ENCODE peak calls at places on chromosomes 2 and 18, in ten cellular contexts. C is Calu3; R is nephron progenitor cell; Q is AG04449; V is H9; U is CD8-positive, alpha-beta T cell; J is colonic mucosa; Y is WTC11; W is lower leg skin; O is A549. M is an unnamed sample.

GRCh38 chr2:172102159-172102857 is 392 bp downstream of the DLX2 start:
- DNase-seq in C (peak), O (peak), Q (no peak), W (peak), Y (peak), V (no peak), R (peak), U (peak), J (no peak), M (no peak)

GRCh38 chr2:3186766-3187165 is 190.9 kb downstream of the EIPR1 start:
- DNase-seq in R (no peak), U (no peak), O (no peak), Q (no peak), C (no peak), J (no peak), V (no peak), Y (no peak), W (no peak), M (no peak)

GRCh38 chr2:181285116-181285515 is 172.1 kb upstream of the ITGA4 start:
- DNase-seq in O (no peak), R (no peak), J (no peak), U (no peak), Y (no peak), W (no peak), V (no peak), C (no peak), Q (no peak), M (no peak)

GRCh38 chr2:50687327-50687726 is 344.6 kb downstream of the NRXN1 start:
- DNase-seq in C (no peak), R (no peak), O (no peak), Q (no peak), Y (no peak), V (no peak), U (no peak), W (no peak), J (no peak), M (no peak)

GRCh38 chr2:179106342-179107178 is 56.6 kb upstream of the CCDC141 start:
- DNase-seq in J (peak), O (peak), C (peak), U (no peak), V (no peak), Y (no peak), R (no peak), Q (peak), W (peak), M (no peak)

GRCh38 chr2:43003702-43004101 is 211.3 kb upstream of the HAAO start:
- DNase-seq in C (no peak), W (peak), O (no peak), Y (no peak), R (no peak), Q (no peak), U (no peak), J (no peak), V (no peak), M (no peak)

GRCh38 chr2:236879416-236879963 is 206.2 kb upstream of the COPS8 start:
- DNase-seq in J (peak), C (no peak), V (no peak), Y (no peak), U (no peak), R (no peak), W (peak), O (no peak), Q (no peak), M (no peak)

GRCh38 chr2:58866527-58866926 is 625.4 kb upstream of the FANCL start:
- DNase-seq in Q (no peak), Y (no peak), O (no peak), U (no peak), V (no peak), J (no peak), W (no peak), R (no peak), C (no peak), M (no peak)

GRCh38 chr2:130930740-130931659 is 94.3 kb downstream of the ARHGEF4 start:
- DNase-seq in J (no peak), R (no peak), Q (no peak), W (no peak), U (no peak), O (no peak), V (no peak), C (no peak), Y (no peak), M (no peak)

GRCh38 chr2:2826621-2827020 is 495.5 kb upstream of the MYT1L start:
- DNase-seq in R (no peak), Y (no peak), Q (no peak), U (no peak), C (no peak), O (no peak), V (peak), J (peak), W (peak), M (no peak)

GRCh38 chr2:239190921-239191885 is 209.6 kb downstream of the HDAC4 start:
- DNase-seq in Y (no peak), O (no peak), R (peak), C (no peak), Q (no peak), U (no peak), W (peak), J (no peak), V (peak), M (no peak)

GRCh38 chr2:175036582-175037018 is 31.4 kb upstream of the CHN1 start:
- DNase-seq in W (no peak), O (peak), R (no peak), V (no peak), Q (no peak), J (no peak), Y (no peak), C (no peak), U (no peak), M (no peak)

GRCh38 chr2:202116686-202117085 is 43.6 kb downstream of the KIAA2012 start:
- DNase-seq in C (no peak), U (no peak), O (no peak), J (no peak), W (no peak), Q (no peak), R (no peak), Y (no peak), V (no peak), M (no peak)

GRCh38 chr2:11495844-11496271 is 29.9 kb upstream of the E2F6 start:
- DNase-seq in O (no peak), Q (no peak), Y (peak), C (no peak), U (no peak), W (no peak), R (peak), J (no peak), V (peak), M (no peak)

GRCh38 chr2:220708366-220708765 is 863.7 kb downstream of the EPHA4 start:
- DNase-seq in O (no peak), U (no peak), Y (no peak), Q (no peak), V (no peak), C (no peak), W (no peak), J (no peak), R (no peak), M (no peak)

GRCh38 chr18:34444622-34445021 is 219.9 kb upstream of the NOL4 start:
- DNase-seq in J (no peak), R (no peak), V (no peak), W (no peak), Q (no peak), U (no peak), C (no peak), O (no peak), Y (no peak), M (no peak)

GRCh38 chr2:187986392-187987105 is 305.1 kb upstream of the GULP1 start:
- DNase-seq in Q (no peak), C (no peak), R (no peak), V (no peak), U (no peak), J (no peak), W (no peak), O (no peak), Y (no peak), M (no peak)

GRCh38 chr18:966095-967036 is 61.7 kb downstream of the ADCYAP1 start:
- DNase-seq in Y (no peak), V (no peak), O (no peak), Q (no peak), U (no peak), J (no peak), C (no peak), W (no peak), R (no peak), M (no peak)

GRCh38 chr2:48694143-48694542 is 61.4 kb downstream of the LHCGR start:
- DNase-seq in Q (no peak), O (no peak), Y (no peak), J (no peak), C (no peak), U (no peak), W (no peak), V (no peak), R (no peak), M (no peak)

GRCh38 chr2:24908316-24908937 is 11.6 kb downstream of the ADCY3 start:
- DNase-seq in W (no peak), Y (no peak), Q (no peak), V (no peak), J (no peak), R (no peak), C (no peak), U (no peak), O (no peak), M (no peak)

GRCh38 chr2:111072220-111072871 is 48.4 kb upstream of the BCL2L11 start:
- DNase-seq in J (no peak), U (no peak), Y (no peak), W (no peak), V (no peak), Q (peak), R (no peak), C (no peak), O (no peak), M (no peak)

GRCh38 chr2:227657204-227657845 is 9.3 kb upstream of the SCYGR5 start:
- DNase-seq in C (no peak), W (no peak), U (no peak), O (no peak), Q (no peak), V (no peak), J (no peak), Y (no peak), R (no peak), M (no peak)

GRCh38 chr2:37984589-37984988 is 59.5 kb downstream of the RMDN2 start:
- DNase-seq in C (no peak), Q (no peak), Y (no peak), W (no peak), R (no peak), O (no peak), V (no peak), J (no peak), U (no peak), M (no peak)

GRCh38 chr18:32530947-32531651 is 60.4 kb upstream of the GAREM1 start:
- DNase-seq in V (no peak), R (no peak), W (no peak), Q (no peak), Y (no peak), C (peak), J (peak), U (no peak), O (no peak), M (no peak)

GRCh38 chr2:225399509-225399908 is at the start of gene NYAP2:
- DNase-seq in U (no peak), Q (no peak), V (no peak), O (no peak), W (no peak), Y (no peak), C (no peak), J (no peak), R (no peak), M (no peak)

GRCh38 chr2:72757177-72757775 is 68.6 kb downstream of the EXOC6B start:
- DNase-seq in R (peak), U (no peak), Y (no peak), J (no peak), C (peak), W (no peak), Q (no peak), V (no peak), O (peak), M (peak)

GRCh38 chr2:40348665-40349064 is 103.2 kb downstream of the SLC8A1 start:
- DNase-seq in R (no peak), O (no peak), C (no peak), W (no peak), Q (peak), V (no peak), J (no peak), Y (no peak), U (no peak), M (no peak)

GRCh38 chr2:227870710-227871374 is 589 bp upstream of the DAW1 start:
- DNase-seq in W (no peak), R (no peak), O (peak), C (peak), Y (no peak), J (no peak), U (no peak), Q (peak), V (no peak), M (no peak)

GRCh38 chr2:55875434-55876135 is 48.0 kb downstream of the EFEMP1 start:
- DNase-seq in W (no peak), C (no peak), J (no peak), O (no peak), R (no peak), Q (no peak), Y (no peak), V (no peak), U (no peak), M (no peak)

GRCh38 chr2:108377815-108378630 is at the start of gene SULT1C4:
- DNase-seq in O (no peak), Y (peak), R (peak), V (peak), J (no peak), U (no peak), W (no peak), C (no peak), Q (no peak), M (peak)

GRCh38 chr2:189870396-189871089 is 86.3 kb downstream of the PMS1 start:
- DNase-seq in O (no peak), R (no peak), Y (no peak), W (no peak), Q (no peak), J (no peak), C (no peak), V (no peak), U (no peak), M (no peak)

GRCh38 chr2:107932986-107933385 is 53.3 kb upstream of the SLC5A7 start:
- DNase-seq in Y (no peak), R (no peak), O (no peak), J (no peak), Q (no peak), C (no peak), V (no peak), U (no peak), W (no peak), M (no peak)

GRCh38 chr2:20661028-20661980 is 5.6 kb upstream of the GDF7 start:
- DNase-seq in O (peak), U (peak), Y (peak), Q (peak), J (peak), W (peak), C (peak), V (peak), R (peak), M (peak)

GRCh38 chr2:1653956-1654695 is 90.2 kb downstream of the PXDN start:
- DNase-seq in Y (no peak), U (no peak), J (no peak), C (no peak), V (no peak), W (no peak), O (no peak), Q (peak), R (no peak), M (no peak)

GRCh38 chr18:13137939-13138821 is 80.4 kb upstream of the LDLRAD4 start:
- DNase-seq in Y (no peak), U (peak), C (peak), Q (no peak), O (peak), V (no peak), R (no peak), J (peak), W (no peak), M (no peak)

GRCh38 chr2:193868833-193869232 is 1674.1 kb upstream of the TMEFF2 start:
- DNase-seq in Y (no peak), Q (no peak), C (no peak), W (no peak), R (no peak), O (no peak), U (no peak), V (no peak), J (no peak), M (no peak)

GRCh38 chr2:24538720-24539119 is 47.7 kb downstream of the NCOA1 start:
- DNase-seq in J (no peak), R (no peak), Q (no peak), Y (no peak), W (no peak), C (no peak), V (no peak), U (no peak), O (no peak), M (no peak)

GRCh38 chr2:35973132-35973736 is 382.3 kb upstream of the CRIM1 start:
- DNase-seq in U (no peak), R (no peak), Q (no peak), O (peak), W (no peak), J (no peak), C (peak), Y (peak), V (no peak), M (peak)
- TF ChIP-seq CTCF in U (peak), R (peak), Q (peak), O (peak), W (no peak), J (peak), C (no peak), Y (peak), V (peak), M (peak)

GRCh38 chr2:71277536-71278103 is 50.7 kb upstream of the PAIP2B start:
- DNase-seq in O (peak), C (peak), Y (peak), J (peak), W (no peak), U (no peak), R (peak), Q (no peak), V (peak), M (peak)

GRCh38 chr2:71276311-71277158 is 49.6 kb upstream of the PAIP2B start:
- DNase-seq in R (peak), V (peak), J (peak), Q (no peak), U (peak), Y (peak), C (peak), O (peak), W (peak), M (peak)

GRCh38 chr2:71277159-71277498 is 50.2 kb upstream of the PAIP2B start:
- DNase-seq in C (no peak), J (no peak), V (no peak), O (no peak), Q (no peak), W (no peak), Y (no peak), U (no peak), R (no peak), M (no peak)

GRCh38 chr2:71275939-71276310 is 49.0 kb upstream of the PAIP2B start:
- DNase-seq in O (no peak), Q (no peak), U (no peak), V (no peak), R (no peak), Y (no peak), J (no peak), W (no peak), C (no peak), M (no peak)
- TF ChIP-seq CTCF in O (no peak), Q (no peak), U (no peak), V (no peak), R (no peak), Y (no peak), J (no peak), W (no peak), C (no peak), M (no peak)

GRCh38 chr2:86441392-86441788 is 219 bp downstream of the KDM3A start:
- DNase-seq in W (no peak), J (no peak), Q (no peak), R (no peak), V (no peak), U (no peak), O (no peak), C (no peak), Y (no peak), M (no peak)

GRCh38 chr2:86443601-86444000 is 2.4 kb downstream of the KDM3A start:
- DNase-seq in W (no peak), O (no peak), U (no peak), C (no peak), Y (no peak), R (no peak), J (no peak), V (no peak), Q (no peak), M (no peak)

GRCh38 chr2:86440631-86441391 is at the start of gene KDM3A:
- DNase-seq in Y (peak), V (peak), U (peak), Q (peak), O (peak), C (peak), R (peak), W (peak), J (peak), M (peak)

GRCh38 chr2:86441789-86442641 is 844 bp downstream of the KDM3A start:
- DNase-seq in C (peak), Y (peak), W (peak), R (peak), Q (no peak), V (peak), U (peak), J (peak), O (peak), M (peak)

GRCh38 chr2:86442642-86443005 is 1.5 kb downstream of the KDM3A start:
- DNase-seq in O (peak), R (peak), C (peak), U (peak), Q (peak), Y (peak), J (peak), W (peak), V (peak), M (peak)
- TF ChIP-seq CTCF in O (no peak), R (no peak), C (no peak), U (no peak), Q (no peak), Y (no peak), J (no peak), W (no peak), V (no peak), M (no peak)

DNA sequence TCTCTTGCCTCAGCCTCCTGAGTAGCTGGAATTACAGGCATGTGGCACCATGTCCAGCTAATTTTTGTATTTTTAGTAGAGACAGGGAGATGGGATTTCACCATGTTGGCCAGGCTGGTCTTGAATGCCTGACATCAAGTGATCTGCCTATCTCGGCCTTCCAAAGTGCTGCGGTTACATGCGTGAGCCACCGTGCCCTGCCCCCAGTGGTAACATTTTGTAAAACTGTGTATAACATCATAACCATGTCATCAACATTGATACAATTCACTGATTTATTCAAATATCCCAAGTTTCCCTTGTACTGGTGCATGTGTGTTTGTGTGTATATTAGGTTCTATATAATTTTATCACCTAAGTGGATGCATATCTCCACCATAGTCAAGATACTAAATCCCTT is 70.0 kb downstream of the PDCL3 start:
- DNase-seq in W (peak), R (no peak), C (no peak), Y (no peak), U (no peak), V (no peak), Q (no peak), J (no peak), O (no peak), M (no peak)
- TF ChIP-seq CTCF in W (no peak), R (no peak), C (no peak), Y (no peak), U (no peak), V (peak), Q (no peak), J (no peak), O (no peak), M (no peak)